ENCODE peak calls at places on chromosomes 13 and 19, in nine cellular contexts. D, J, C, O, Y, L, S, B and Z are unnamed samples.

GRCh38 chr13:67063036-67063435 is 167.1 kb downstream of the PCDH9 start:
- DNase-seq in D (no peak), Y (no peak), L (no peak), O (no peak), C (no peak), B (no peak), S (no peak), J (no peak), Z (no peak)

GRCh38 chr13:76993021-76993420 is 1.1 kb downstream of the CLN5 start:
- DNase-seq in O (peak), C (no peak), D (no peak), S (no peak), B (no peak), Y (no peak), L (no peak), J (no peak), Z (no peak)

GRCh38 chr19:10624585-10624984 is 768 bp upstream of the SLC44A2 start:
- DNase-seq in B (no peak), D (no peak), Y (no peak), L (no peak), O (no peak), S (no peak), C (no peak), J (no peak), Z (no peak)

GRCh38 chr13:20053016-20053415 is 94.5 kb downstream of the ZMYM2 start:
- DNase-seq in L (no peak), Y (no peak), J (no peak), C (no peak), S (no peak), D (no peak), B (no peak), O (no peak), Z (no peak)

GRCh38 chr19:10416083-10416379 is 4.3 kb upstream of the PDE4A start:
- DNase-seq in B (no peak), J (no peak), L (no peak), S (no peak), O (no peak), C (no peak), Y (no peak), D (no peak), Z (no peak)

GRCh38 chr19:41352609-41353465 is 885 bp downstream of the TGFB1 start:
- DNase-seq in Y (peak), D (no peak), L (peak), C (peak), S (no peak), J (peak), B (no peak), O (no peak), Z (no peak)

GRCh38 chr19:28703400-28703956 is 509.5 kb downstream of the UQCRFS1 start:
- DNase-seq in D (no peak), C (no peak), O (no peak), J (no peak), L (no peak), Y (no peak), B (no peak), S (no peak), Z (no peak)

GRCh38 chr13:79679334-79679733 is 198.4 kb downstream of the NDFIP2 start:
- DNase-seq in O (peak), C (peak), S (peak), D (peak), Y (peak), B (no peak), L (peak), J (peak), Z (no peak)

GRCh38 chr19:9936151-9937000 is at the start of gene OLFM2:
- DNase-seq in J (no peak), L (no peak), S (peak), O (no peak), C (no peak), D (no peak), B (no peak), Y (no peak), Z (no peak)

GRCh38 chr19:1080360-1081161 is 13.6 kb downstream of the ARHGAP45 start:
- DNase-seq in D (no peak), J (no peak), Y (no peak), L (no peak), S (no peak), C (no peak), B (no peak), O (no peak), Z (no peak)

GRCh38 chr19:52992109-52993004 is 21.4 kb upstream of the ERVV-1 start:
- DNase-seq in J (peak), Y (no peak), D (no peak), O (no peak), L (no peak), S (no peak), C (no peak), B (no peak), Z (no peak)

GRCh38 chr19:38878575-38879399 is 712 bp upstream of the RINL start:
- DNase-seq in O (no peak), D (no peak), B (no peak), L (no peak), C (no peak), S (no peak), J (no peak), Y (no peak), Z (no peak)

GRCh38 chr13:25990801-25991200 is 61.0 kb downstream of the SHISA2 start:
- DNase-seq in J (no peak), B (no peak), O (no peak), C (no peak), Y (no peak), S (no peak), D (no peak), L (no peak), Z (no peak)

GRCh38 chr19:8004723-8005513 is 523 bp downstream of the ELAVL1 start:
- DNase-seq in B (no peak), C (peak), S (no peak), L (peak), Y (no peak), J (peak), D (no peak), O (peak), Z (no peak)

GRCh38 chr19:4547303-4548237 is 7.7 kb upstream of the LRG1 start:
- DNase-seq in J (no peak), Y (no peak), L (no peak), O (no peak), D (no peak), S (no peak), C (peak), B (no peak), Z (no peak)

GRCh38 chr13:110407021-110407420 is 99.9 kb downstream of the COL4A2 start:
- DNase-seq in J (no peak), D (no peak), B (no peak), O (no peak), Y (no peak), L (no peak), S (no peak), C (no peak), Z (no peak)

GRCh38 chr19:6087074-6087506 is 23.2 kb downstream of the RFX2 start:
- DNase-seq in C (no peak), Y (no peak), J (peak), O (no peak), D (no peak), B (no peak), S (no peak), L (peak), Z (no peak)

GRCh38 chr13:114029866-114030625 is 56.2 kb upstream of the C13orf46 start:
- DNase-seq in L (no peak), C (no peak), B (no peak), J (no peak), S (no peak), Y (no peak), O (no peak), D (no peak), Z (no peak)